ENCODE peak calls at places on chromosomes 5 and 9, in four cellular contexts. K is ovary, Z is GM12892, J is gastrocnemius medialis. Y is an unnamed sample.

GRCh38 chr9:111231801-111232580 is 98.0 kb downstream of the OR2K2 start:
- DNase-seq in K (no peak), Z (no peak), J (no peak), Y (no peak)

GRCh38 chr5:67481362-67481761 is 284.8 kb upstream of the CD180 start:
- DNase-seq in K (no peak), Z (no peak), J (no peak), Y (no peak)

GRCh38 chr9:89887286-89887685 is 282.5 kb downstream of the GADD45G start:
- DNase-seq in K (no peak), Z (no peak), J (no peak), Y (no peak)

GRCh38 chr9:16521868-16522381 is 348.5 kb downstream of the BNC2 start:
- DNase-seq in K (peak; percentile 49), Z (no peak), J (no peak), Y (no peak)

GRCh38 chr9:18379073-18379811 is 94.7 kb upstream of the ADAMTSL1 start:
- DNase-seq in K (no peak), Z (no peak), J (no peak), Y (no peak)

GRCh38 chr9:472676-473075 is 258.0 kb downstream of the DOCK8 start:
- DNase-seq in K (no peak), Z (no peak), J (no peak), Y (no peak)

GRCh38 chr9:124222918-124223720 is 34.6 kb upstream of the NEK6 start:
- DNase-seq in K (peak; percentile 40), Z (no peak), J (peak; percentile 62), Y (no peak)

GRCh38 chr5:44398382-44398781 is 9.2 kb upstream of the FGF10 start:
- DNase-seq in K (no peak), Z (no peak), J (no peak), Y (no peak)

GRCh38 chr5:105581988-105582690 is 2019.5 kb upstream of the NUDT12 start:
- DNase-seq in K (no peak), Z (no peak), J (no peak), Y (no peak)

GRCh38 chr9:111150241-111150640 is 112.0 kb upstream of the LPAR1 start:
- DNase-seq in K (no peak), Z (no peak), J (no peak), Y (no peak)

GRCh38 chr5:173041881-173042481 is 14.2 kb upstream of the CREBRF start:
- DNase-seq in K (no peak), Z (no peak), J (no peak), Y (no peak)

GRCh38 chr9:27118916-27119315 is 9.9 kb downstream of the TEK start:
- DNase-seq in K (no peak), Z (no peak), J (no peak), Y (no peak)

GRCh38 chr5:39826051-39826450 is 401.3 kb upstream of the DAB2 start:
- DNase-seq in K (no peak), Z (no peak), J (no peak), Y (no peak)

GRCh38 chr5:31238497-31238896 is 45.0 kb downstream of the CDH6 start:
- DNase-seq in K (no peak), Z (no peak), J (no peak), Y (no peak)

GRCh38 chr5:7391215-7391614 is 4.7 kb upstream of the ADCY2 start:
- DNase-seq in K (no peak), Z (no peak), J (no peak), Y (no peak)

GRCh38 chr9:135561391-135562234 is at the start of gene PAEP:
- DNase-seq in K (no peak), Z (no peak), J (no peak), Y (no peak)

GRCh38 chr5:72817076-72817476 is 615 bp downstream of the TNPO1 start:
- DNase-seq in K (peak; percentile 48), Z (peak; percentile 25), J (peak; percentile 31), Y (peak; percentile 14)

GRCh38 chr9:101341958-101342357 is 42.8 kb downstream of the BAAT start:
- DNase-seq in K (no peak), Z (no peak), J (no peak), Y (no peak)

GRCh38 chr5:37133939-37134338 is 115.2 kb downstream of the CPLANE1 start:
- DNase-seq in K (no peak), Z (no peak), J (no peak), Y (no peak)

GRCh38 chr9:88303785-88304495 is 84.3 kb upstream of the SPIN1 start:
- DNase-seq in K (no peak), Z (peak; percentile 31), J (no peak), Y (no peak)

GRCh38 chr5:10065428-10066000 is 184.2 kb downstream of the ATPSCKMT start:
- DNase-seq in K (no peak), Z (no peak), J (no peak), Y (no peak)

GRCh38 chr5:67291066-67291465 is 94.5 kb upstream of the CD180 start:
- DNase-seq in K (no peak), Z (no peak), J (no peak), Y (no peak)

GRCh38 chr5:166909926-166910325 is 1381.5 kb upstream of the WWC1 start:
- DNase-seq in K (no peak), Z (no peak), J (no peak), Y (no peak)

GRCh38 chr5:80082731-80083114 is 47.6 kb downstream of the THBS4 start:
- DNase-seq in K (peak; percentile 84), Z (peak; percentile 31), J (peak; percentile 20), Y (peak; percentile 61)

GRCh38 chr5:59128646-59129290 is 545.9 kb downstream of the RAB3C start:
- DNase-seq in K (no peak), Z (no peak), J (no peak), Y (no peak)

GRCh38 chr9:2745560-2746380 is 28.5 kb downstream of the KCNV2 start:
- DNase-seq in K (no peak), Z (no peak), J (no peak), Y (no peak)

GRCh38 chr9:134826336-134827246 is 54.0 kb upstream of the FCN2 start:
- DNase-seq in K (no peak), Z (no peak), J (no peak), Y (no peak)

GRCh38 chr5:66987949-66988838 is 208.4 kb downstream of the CD180 start:
- DNase-seq in K (no peak), Z (no peak), J (no peak), Y (no peak)

GRCh38 chr5:64619609-64620008 is 70.7 kb upstream of the SHISAL2B start:
- DNase-seq in K (no peak), Z (no peak), J (no peak), Y (no peak)

GRCh38 chr5:65624025-65624569 is at the start of gene TRIM23:
- DNase-seq in K (peak; percentile 90), Z (peak; percentile 66), J (peak; percentile 87), Y (peak; percentile 53)
- TF ChIP-seq POLR2A in K (peak; percentile 38), Z (peak; percentile 55), J (no peak), Y (peak; percentile 67)

DNA sequence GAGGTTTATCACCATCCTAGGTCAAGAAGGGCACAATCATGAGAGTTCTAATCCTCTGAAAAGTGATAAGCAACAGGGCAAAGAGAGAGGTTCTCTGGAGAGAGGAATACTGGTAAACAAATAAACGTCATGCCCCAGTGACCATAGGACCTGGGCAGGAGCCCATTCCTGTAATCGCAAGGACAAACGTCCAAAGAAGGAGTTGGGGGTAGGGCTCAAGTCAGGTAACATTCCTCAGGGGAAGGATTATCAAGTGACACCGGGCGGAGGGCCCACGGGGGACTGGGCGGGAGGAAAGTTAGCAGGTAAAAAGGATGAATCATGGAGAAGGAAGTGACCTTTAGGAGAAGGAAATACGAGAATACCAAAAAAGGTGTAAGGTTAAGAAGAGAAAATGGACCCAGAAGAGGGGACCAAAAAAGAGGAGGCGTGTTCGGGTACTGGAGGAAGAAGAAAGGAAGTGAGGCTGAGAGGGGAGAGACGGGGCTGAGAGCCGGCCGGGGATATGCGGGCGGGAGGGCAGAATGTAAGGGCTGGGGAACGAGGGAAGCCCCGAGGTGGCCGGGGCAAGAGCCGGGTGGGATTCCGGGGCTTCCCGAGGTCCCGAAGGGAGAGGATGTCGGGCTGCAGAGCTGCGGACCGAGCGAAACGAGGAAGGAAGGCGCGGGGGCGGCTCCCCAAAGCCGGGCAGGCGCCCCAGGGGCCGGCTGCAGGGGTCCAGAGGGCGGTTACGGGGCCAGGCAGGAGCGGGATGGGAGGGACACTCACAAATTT is 583 bp downstream of the DIAPH1 start:
- DNase-seq in K (peak; percentile 33), Z (no peak), J (peak; percentile 82), Y (no peak)
- TF ChIP-seq POLR2A in K (no peak), Z (no peak), J (no peak), Y (no peak)

GRCh38 chr5:165808358-165808757 is 2302.9 kb downstream of the MAT2B start:
- DNase-seq in K (no peak), Z (no peak), J (no peak), Y (no peak)

GRCh38 chr5:165809914-165810313 is 2304.5 kb downstream of the MAT2B start:
- DNase-seq in K (no peak), Z (no peak), J (no peak), Y (no peak)

DNA sequence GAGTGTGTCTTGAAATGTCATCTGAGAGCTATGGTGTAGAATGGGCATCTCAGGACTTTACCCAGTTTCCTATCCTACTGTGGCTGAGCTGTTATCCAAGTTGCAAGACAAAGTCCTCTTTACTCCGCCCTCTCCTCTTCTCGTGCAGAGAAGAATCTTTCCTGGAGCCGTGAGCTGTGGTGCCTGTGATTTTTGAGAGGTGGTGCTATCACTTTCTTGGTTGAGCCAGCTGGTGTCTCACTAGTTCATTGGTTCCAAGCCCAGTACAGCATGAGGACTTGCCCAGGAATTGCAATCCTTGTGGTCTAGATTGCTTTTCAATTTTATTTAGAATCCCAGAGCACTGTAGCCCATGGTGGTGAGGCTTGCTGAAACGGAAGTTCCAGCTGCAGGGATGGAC is 2300.3 kb downstream of the MAT2B start:
- DNase-seq in K (no peak), Z (no peak), J (no peak), Y (no peak)
- TF ChIP-seq POLR2A in K (no peak), Z (no peak), J (no peak), Y (no peak)

DNA sequence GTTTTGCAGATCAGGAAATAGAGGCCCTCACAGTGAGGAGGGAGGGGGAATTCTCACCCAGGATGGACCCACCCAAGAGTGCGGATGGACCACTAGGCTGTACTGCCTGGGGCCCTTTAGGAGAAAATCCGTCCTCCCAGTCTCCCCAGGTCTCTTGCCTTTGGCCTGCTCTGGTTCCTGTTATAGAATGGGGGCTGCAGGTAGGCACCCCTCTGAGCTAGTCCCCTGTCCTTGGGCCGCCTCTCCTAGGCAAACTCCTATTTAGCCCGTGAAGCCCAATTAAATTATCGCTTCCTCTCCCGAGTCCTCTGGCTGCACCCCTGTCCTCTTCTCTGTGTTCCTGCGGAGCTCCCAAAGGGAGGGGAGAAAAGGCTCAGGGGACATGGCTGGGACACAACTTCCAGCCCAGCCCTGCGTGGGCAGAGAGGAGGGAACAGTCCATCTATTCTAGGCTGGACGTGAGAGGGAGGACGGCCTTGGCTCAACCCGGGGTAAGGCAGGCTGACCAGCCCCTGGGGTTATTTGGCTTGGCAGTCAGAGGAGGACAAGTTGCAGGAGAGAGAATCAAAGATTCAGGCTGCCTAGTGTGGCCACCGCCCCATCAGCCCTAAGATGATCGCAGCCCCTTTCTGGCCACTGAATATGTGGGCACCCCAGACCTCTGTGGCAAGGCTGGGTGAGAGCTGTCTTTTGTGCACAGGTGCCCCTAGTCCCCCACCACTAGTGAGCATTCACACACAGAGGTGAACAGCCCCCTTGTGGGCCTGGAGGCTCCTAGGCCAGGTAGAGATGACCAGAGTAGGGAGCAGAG is 134.2 kb downstream of the C9orf50 start:
- DNase-seq in K (peak; percentile 79), Z (no peak), J (peak; percentile 69), Y (no peak)
- TF ChIP-seq POLR2A in K (no peak), Z (no peak), J (peak; percentile 29), Y (no peak)